ENCODE peak calls at places on chromosomes 1 and 21, in four cellular contexts. One of them, this sample, is unnamed.

GRCh38 chr1:207034208-207034607 is 1.7 kb upstream of the C1orf116 start:
- DNase-seq in HCT116: no peak
- DNase-seq in astrocyte of the spinal cord: no peak
- DNase-seq in fibroblast of the aortic adventitia: no peak
- DNase-seq in this sample: no peak

GRCh38 chr1:246727594-246727993 is 3.4 kb downstream of the SCCPDH start:
- DNase-seq in HCT116: no peak
- DNase-seq in astrocyte of the spinal cord: no peak
- DNase-seq in fibroblast of the aortic adventitia: no peak
- DNase-seq in this sample: no peak

GRCh38 chr1:18951416-18951815 is 5.1 kb downstream of the IFFO2 start:
- DNase-seq in HCT116: no peak
- DNase-seq in astrocyte of the spinal cord: no peak
- DNase-seq in fibroblast of the aortic adventitia: no peak
- DNase-seq in this sample: no peak

GRCh38 chr1:24911651-24912144 is 18.4 kb downstream of the RUNX3 start:
- DNase-seq in HCT116: no peak
- DNase-seq in astrocyte of the spinal cord: no peak
- DNase-seq in fibroblast of the aortic adventitia: no peak
- DNase-seq in this sample: no peak

GRCh38 chr1:145805057-145805456 is 18.8 kb downstream of the RNF115 start:
- DNase-seq in HCT116: no peak
- DNase-seq in astrocyte of the spinal cord: peak; percentile 63
- DNase-seq in fibroblast of the aortic adventitia: no peak
- DNase-seq in this sample: peak; percentile 23

GRCh38 chr1:27528701-27529637 is 39.0 kb upstream of the WASF2 start:
- DNase-seq in HCT116: no peak
- DNase-seq in astrocyte of the spinal cord: peak; percentile 42
- DNase-seq in fibroblast of the aortic adventitia: peak; percentile 80
- DNase-seq in this sample: peak; percentile 80

GRCh38 chr1:45566722-45567121 is 16.1 kb downstream of the AKR1A1 start:
- DNase-seq in HCT116: no peak
- DNase-seq in astrocyte of the spinal cord: no peak
- DNase-seq in fibroblast of the aortic adventitia: peak; percentile 25
- DNase-seq in this sample: peak; percentile 66

GRCh38 chr1:60764489-60764888 is 317.9 kb upstream of the NFIA start:
- DNase-seq in HCT116: no peak
- DNase-seq in astrocyte of the spinal cord: no peak
- DNase-seq in fibroblast of the aortic adventitia: no peak
- DNase-seq in this sample: no peak

GRCh38 chr1:18230840-18231239 is 123.2 kb downstream of the IGSF21 start:
- DNase-seq in HCT116: no peak
- DNase-seq in astrocyte of the spinal cord: no peak
- DNase-seq in fibroblast of the aortic adventitia: no peak
- DNase-seq in this sample: no peak

GRCh38 chr1:94326329-94326728 is 88.9 kb upstream of the ARHGAP29 start:
- DNase-seq in HCT116: no peak
- DNase-seq in astrocyte of the spinal cord: no peak
- DNase-seq in fibroblast of the aortic adventitia: no peak
- DNase-seq in this sample: no peak

GRCh38 chr21:32727478-32727727 is 410 bp downstream of the SYNJ1 start:
- DNase-seq in HCT116: no peak
- DNase-seq in astrocyte of the spinal cord: no peak
- DNase-seq in fibroblast of the aortic adventitia: no peak
- DNase-seq in this sample: no peak

DNA sequence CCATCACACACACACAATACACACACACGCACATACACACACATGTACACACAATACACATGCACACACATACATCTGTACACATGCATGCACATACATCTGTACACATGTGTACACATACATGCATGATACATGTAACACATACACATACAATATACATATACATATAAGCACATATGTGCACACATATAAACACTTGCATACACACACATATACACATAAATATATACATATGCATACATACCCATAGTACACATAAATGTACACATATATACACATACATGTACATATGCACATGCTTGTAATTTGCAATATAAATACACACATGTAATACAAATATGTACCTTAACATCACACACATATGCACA is 282.6 kb upstream of the VAMP3 start:
- DNase-seq in HCT116: no peak
- DNase-seq in astrocyte of the spinal cord: no peak
- DNase-seq in fibroblast of the aortic adventitia: no peak
- DNase-seq in this sample: no peak
- H3K4me3 ChIP-seq in HCT116: no peak overlapping the region
- H3K4me3 ChIP-seq in astrocyte of the spinal cord: no peak overlapping the region
- H3K4me3 ChIP-seq in fibroblast of the aortic adventitia: no peak overlapping the region
- H3K4me3 ChIP-seq in this sample: no peak overlapping the region

GRCh38 chr1:111197598-111198289 is 2.7 kb downstream of the DENND2D start:
- DNase-seq in HCT116: no peak
- DNase-seq in astrocyte of the spinal cord: no peak
- DNase-seq in fibroblast of the aortic adventitia: no peak
- DNase-seq in this sample: peak; percentile 17

GRCh38 chr1:111199329-111199728 is 1.1 kb downstream of the DENND2D start:
- DNase-seq in HCT116: no peak
- DNase-seq in astrocyte of the spinal cord: no peak
- DNase-seq in fibroblast of the aortic adventitia: no peak
- DNase-seq in this sample: no peak

GRCh38 chr1:111199881-111200801 is at the start of gene DENND2D:
- DNase-seq in HCT116: no peak
- DNase-seq in astrocyte of the spinal cord: no peak
- DNase-seq in fibroblast of the aortic adventitia: no peak
- DNase-seq in this sample: no peak

GRCh38 chr1:111200802-111201161 is 336 bp upstream of the DENND2D start:
- DNase-seq in HCT116: no peak
- DNase-seq in astrocyte of the spinal cord: no peak
- DNase-seq in fibroblast of the aortic adventitia: no peak
- DNase-seq in this sample: no peak

GRCh38 chr1:111198836-111199235 is 1.6 kb downstream of the DENND2D start:
- DNase-seq in HCT116: no peak
- DNase-seq in astrocyte of the spinal cord: no peak
- DNase-seq in fibroblast of the aortic adventitia: no peak
- DNase-seq in this sample: no peak
- H3K4me3 ChIP-seq in HCT116: no peak overlapping the region
- H3K4me3 ChIP-seq in astrocyte of the spinal cord: no peak overlapping the region
- H3K4me3 ChIP-seq in fibroblast of the aortic adventitia: no peak overlapping the region
- H3K4me3 ChIP-seq in this sample: no peak overlapping the region

DNA sequence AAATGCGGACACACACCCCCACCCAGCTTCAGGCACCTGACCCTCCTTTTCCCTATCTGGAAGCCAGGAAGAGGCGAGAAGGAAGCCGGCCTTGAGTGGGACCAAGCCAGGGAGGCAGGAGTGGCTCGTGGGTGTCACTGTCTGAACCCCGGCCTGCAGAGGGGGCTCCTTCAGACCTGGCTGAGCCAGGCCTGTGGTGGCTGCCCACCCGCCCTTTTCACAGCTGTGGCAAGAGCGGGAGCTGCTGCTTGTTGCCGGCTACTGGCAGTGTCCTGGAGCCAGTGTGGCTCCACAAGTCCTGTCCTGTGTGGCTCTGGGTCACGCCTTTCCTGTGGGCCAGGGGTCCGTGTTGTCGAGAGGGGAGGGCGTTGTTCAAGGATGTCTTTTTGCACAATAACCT is 1.2 kb downstream of the PFKL start:
- DNase-seq in HCT116: no peak
- DNase-seq in astrocyte of the spinal cord: no peak
- DNase-seq in fibroblast of the aortic adventitia: no peak
- DNase-seq in this sample: no peak
- H3K4me3 ChIP-seq in HCT116: peak overlapping the region; percentile 74
- H3K4me3 ChIP-seq in astrocyte of the spinal cord: peak overlapping the region; percentile 60
- H3K4me3 ChIP-seq in fibroblast of the aortic adventitia: peak overlapping the region; percentile 82
- H3K4me3 ChIP-seq in this sample: peak overlapping the region; percentile 82

GRCh38 chr1:1031659-1032245 is 11.8 kb downstream of the AGRN start:
- DNase-seq in HCT116: no peak
- DNase-seq in astrocyte of the spinal cord: no peak
- DNase-seq in fibroblast of the aortic adventitia: no peak
- DNase-seq in this sample: no peak
- H3K4me3 ChIP-seq in HCT116: no peak overlapping the region
- H3K4me3 ChIP-seq in astrocyte of the spinal cord: no peak overlapping the region
- H3K4me3 ChIP-seq in fibroblast of the aortic adventitia: no peak overlapping the region
- H3K4me3 ChIP-seq in this sample: no peak overlapping the region

GRCh38 chr1:162498442-162498785 is 796 bp downstream of the UHMK1 start:
- DNase-seq in HCT116: no peak
- DNase-seq in astrocyte of the spinal cord: no peak
- DNase-seq in fibroblast of the aortic adventitia: no peak
- DNase-seq in this sample: peak; percentile 17

GRCh38 chr1:162502928-162503327 is 5.3 kb downstream of the UHMK1 start:
- DNase-seq in HCT116: no peak
- DNase-seq in astrocyte of the spinal cord: peak; percentile 52
- DNase-seq in fibroblast of the aortic adventitia: peak; percentile 39
- DNase-seq in this sample: peak; percentile 74

GRCh38 chr1:162497723-162498441 is at the start of gene UHMK1:
- DNase-seq in HCT116: peak; percentile 76
- DNase-seq in astrocyte of the spinal cord: peak; percentile 94
- DNase-seq in fibroblast of the aortic adventitia: peak; percentile 90
- DNase-seq in this sample: peak; percentile 93

GRCh38 chr1:162500805-162501204 is 3.2 kb downstream of the UHMK1 start:
- DNase-seq in HCT116: no peak
- DNase-seq in astrocyte of the spinal cord: no peak
- DNase-seq in fibroblast of the aortic adventitia: no peak
- DNase-seq in this sample: peak; percentile 18

GRCh38 chr1:162502077-162502476 is 4.5 kb downstream of the UHMK1 start:
- DNase-seq in HCT116: no peak
- DNase-seq in astrocyte of the spinal cord: no peak
- DNase-seq in fibroblast of the aortic adventitia: no peak
- DNase-seq in this sample: no peak
- H3K4me3 ChIP-seq in HCT116: no peak overlapping the region
- H3K4me3 ChIP-seq in astrocyte of the spinal cord: no peak overlapping the region
- H3K4me3 ChIP-seq in fibroblast of the aortic adventitia: no peak overlapping the region
- H3K4me3 ChIP-seq in this sample: no peak overlapping the region

DNA sequence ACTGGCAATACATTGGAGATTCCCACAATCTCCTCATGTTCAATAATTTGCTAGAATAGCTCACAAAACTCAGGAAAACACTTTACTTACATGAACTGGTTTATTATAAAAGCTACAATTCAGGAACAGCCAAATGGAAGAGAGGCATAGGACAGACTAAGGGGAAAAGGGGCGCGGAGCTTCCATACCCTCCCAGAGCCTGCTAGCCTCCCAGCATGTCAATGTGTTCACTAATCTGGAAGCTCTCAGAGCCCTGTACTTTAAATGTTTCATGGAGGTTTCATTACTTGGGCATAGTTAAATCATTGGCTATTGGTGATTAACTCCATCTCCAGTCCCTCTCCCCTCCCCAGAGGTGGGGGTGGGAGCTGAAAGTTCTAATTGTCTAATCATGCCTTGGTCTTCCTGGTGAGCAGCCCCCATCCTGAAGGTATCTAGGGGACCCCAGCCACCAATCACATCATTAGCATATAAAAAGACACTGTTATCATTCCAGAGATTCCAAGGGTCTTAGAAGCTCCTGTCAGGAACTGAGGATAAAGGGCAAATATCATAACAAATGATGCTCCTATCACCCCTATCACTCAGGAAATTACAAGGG is 10.9 kb upstream of the DMRTB1 start:
- DNase-seq in HCT116: no peak
- DNase-seq in astrocyte of the spinal cord: no peak
- DNase-seq in fibroblast of the aortic adventitia: no peak
- DNase-seq in this sample: no peak
- H3K4me3 ChIP-seq in HCT116: no peak overlapping the region
- H3K4me3 ChIP-seq in astrocyte of the spinal cord: no peak overlapping the region
- H3K4me3 ChIP-seq in fibroblast of the aortic adventitia: no peak overlapping the region
- H3K4me3 ChIP-seq in this sample: no peak overlapping the region

GRCh38 chr1:39663559-39663958 is 8.3 kb downstream of the NT5C1A start:
- DNase-seq in HCT116: no peak
- DNase-seq in astrocyte of the spinal cord: no peak
- DNase-seq in fibroblast of the aortic adventitia: no peak
- DNase-seq in this sample: no peak
- H3K4me3 ChIP-seq in HCT116: no peak overlapping the region
- H3K4me3 ChIP-seq in astrocyte of the spinal cord: no peak overlapping the region
- H3K4me3 ChIP-seq in fibroblast of the aortic adventitia: no peak overlapping the region
- H3K4me3 ChIP-seq in this sample: no peak overlapping the region

This sample was measured in cardiac fibroblast.